ENCODE peak calls at places on chromosomes 7 and 10, in five cellular contexts. P is cardiac muscle cell, N is neural progenitor cell, A is epithelial cell of esophagus, L is AG10803. Q is an unnamed sample.
A peak's percentile ranks its signal among the peaks of the same experiment; 100 is the strongest.

GRCh38 chr10:98296514-98296913 is 28.5 kb upstream of the LOXL4 start:
- DNase-seq in A (peak; percentile 76), N (peak; percentile 37), P (no peak), L (no peak), Q (no peak)

GRCh38 chr10:124323145-124323725 is 95.5 kb downstream of the OAT start:
- DNase-seq in A (peak; percentile 50), L (peak; percentile 18), N (no peak), P (peak; percentile 37), Q (peak; percentile 81)

GRCh38 chr10:22042557-22043326 is 39.2 kb upstream of the DNAJC1 start:
- DNase-seq in A (peak; percentile 23), P (peak; percentile 46), L (no peak), N (peak; percentile 39), Q (no peak)

GRCh38 chr7:10038351-10038750 is 935.3 kb upstream of the PHF14 start:
- DNase-seq in L (no peak), A (no peak), P (no peak), N (no peak), Q (no peak)

GRCh38 chr10:44281662-44282061 is 103.2 kb downstream of the CXCL12 start:
- DNase-seq in L (no peak), N (no peak), A (no peak), P (no peak), Q (peak; percentile 56)

GRCh38 chr7:56447864-56448693 is 331.9 kb upstream of the NUPR2 start:
- DNase-seq in A (no peak), L (no peak), N (no peak), P (no peak), Q (no peak)

GRCh38 chr10:62175256-62175655 is 93.4 kb downstream of the RTKN2 start:
- DNase-seq in N (no peak), L (peak; percentile 16), P (peak; percentile 53), A (no peak), Q (no peak)

GRCh38 chr7:91247497-91247896 is 16.7 kb upstream of the FZD1 start:
- DNase-seq in L (no peak), P (no peak), N (no peak), A (no peak), Q (no peak)

GRCh38 chr7:95316588-95316987 is 7.7 kb downstream of the PON1 start:
- DNase-seq in A (no peak), N (no peak), P (no peak), L (no peak), Q (no peak)

GRCh38 chr7:47588704-47589225 is 6.9 kb upstream of the TNS3 start:
- DNase-seq in P (no peak), L (no peak), N (no peak), A (no peak), Q (no peak)

GRCh38 chr7:81715984-81716588 is 53.8 kb downstream of the HGF start:
- DNase-seq in A (peak; percentile 58), N (peak; percentile 26), L (peak; percentile 21), P (peak; percentile 52), Q (no peak)

GRCh38 chr7:116188-116981 is 76.0 kb upstream of the FAM20C start:
- DNase-seq in N (no peak), A (no peak), L (no peak), P (no peak), Q (peak; percentile 79)

GRCh38 chr10:13928362-13928921 is 341.7 kb downstream of the PRPF18 start:
- DNase-seq in A (no peak), N (no peak), L (no peak), P (no peak), Q (no peak)

GRCh38 chr10:93445097-93445960 is 36.8 kb downstream of the MYOF start:
- DNase-seq in A (peak; percentile 99), P (peak; percentile 99), L (peak; percentile 99), N (peak; percentile 97), Q (no peak)

GRCh38 chr10:131157899-131158298 is 153.6 kb downstream of the TCERG1L start:
- DNase-seq in P (no peak), N (no peak), A (no peak), L (no peak), Q (no peak)

GRCh38 chr7:75617634-75618234 is 121.0 kb downstream of the HIP1 start:
- DNase-seq in N (no peak), A (no peak), P (peak; percentile 89), L (peak; percentile 51), Q (no peak)

GRCh38 chr7:101212014-101212413 is 5.4 kb downstream of the PLOD3 start:
- DNase-seq in A (no peak), L (no peak), N (no peak), P (no peak), Q (no peak)

GRCh38 chr10:6729071-6729773 is 149.1 kb upstream of the PRKCQ start:
- DNase-seq in P (peak; percentile 31), A (peak; percentile 84), L (peak; percentile 92), N (no peak), Q (no peak)

GRCh38 chr10:25867321-25867720 is 66.7 kb upstream of the MYO3A start:
- DNase-seq in P (peak; percentile 69), N (no peak), L (no peak), A (peak; percentile 27), Q (no peak)

GRCh38 chr10:91691255-91691654 is 58.4 kb upstream of the PPP1R3C start:
- DNase-seq in A (peak; percentile 70), P (no peak), L (no peak), N (no peak), Q (no peak)

GRCh38 chr10:100886946-100887345 is 25.8 kb upstream of the SLF2 start:
- DNase-seq in N (no peak), A (no peak), L (no peak), P (peak; percentile 77), Q (no peak)

GRCh38 chr10:52668024-52668423 is 104.6 kb downstream of the MBL2 start:
- DNase-seq in N (no peak), P (no peak), L (peak; percentile 38), A (peak; percentile 13), Q (no peak)

GRCh38 chr10:1109795-1110673 is 53.8 kb downstream of the WDR37 start:
- DNase-seq in A (peak; percentile 91), L (peak; percentile 75), N (peak; percentile 81), P (peak; percentile 86), Q (no peak)

GRCh38 chr10:103661198-103661950 is 167.9 kb downstream of the NEURL1 start:
- DNase-seq in N (peak; percentile 79), L (peak; percentile 95), A (no peak), P (peak; percentile 95), Q (peak; percentile 97)

GRCh38 chr10:113894581-113894980 is 40.1 kb downstream of the NHLRC2 start:
- DNase-seq in P (no peak), A (no peak), L (no peak), N (no peak), Q (no peak)

GRCh38 chr7:92841192-92841591 is 4.8 kb upstream of the CDK6 start:
- DNase-seq in P (no peak), N (no peak), A (no peak), L (no peak), Q (no peak)

GRCh38 chr10:77604063-77604462 is 33.5 kb downstream of the KCNMA1 start:
- DNase-seq in L (no peak), A (no peak), P (no peak), N (no peak), Q (no peak)

GRCh38 chr10:77601488-77601887 is 36.1 kb downstream of the KCNMA1 start:
- DNase-seq in N (no peak), A (no peak), P (no peak), L (peak; percentile 45), Q (no peak)

GRCh38 chr10:77603529-77603927 is 34.1 kb downstream of the KCNMA1 start:
- DNase-seq in L (peak; percentile 12), P (no peak), N (no peak), A (peak; percentile 23), Q (no peak)

GRCh38 chr10:77602913-77603528 is 34.6 kb downstream of the KCNMA1 start:
- DNase-seq in N (no peak), A (no peak), P (no peak), L (peak; percentile 9), Q (no peak)

GRCh38 chr10:77602231-77602912 is 35.2 kb downstream of the KCNMA1 start:
- DNase-seq in P (no peak), N (no peak), A (no peak), L (peak; percentile 28), Q (no peak)
- TF ChIP-seq CTCF in P (no peak), N (peak; percentile 26), A (no peak), L (peak; percentile 24), Q (no peak)

GRCh38 chr7:42074079-42074478 is 162.9 kb downstream of the GLI3 start:
- DNase-seq in N (no peak), P (no peak), A (no peak), L (no peak), Q (no peak)

GRCh38 chr7:42068554-42069280 is 168.3 kb downstream of the GLI3 start:
- DNase-seq in L (no peak), P (no peak), N (peak; percentile 94), A (peak; percentile 32), Q (no peak)

GRCh38 chr7:42070068-42070467 is 166.9 kb downstream of the GLI3 start:
- DNase-seq in P (peak; percentile 64), L (peak; percentile 26), A (peak; percentile 87), N (no peak), Q (no peak)

GRCh38 chr7:42069625-42070024 is 167.4 kb downstream of the GLI3 start:
- DNase-seq in N (no peak), A (no peak), L (no peak), P (peak; percentile 14), Q (no peak)

DNA sequence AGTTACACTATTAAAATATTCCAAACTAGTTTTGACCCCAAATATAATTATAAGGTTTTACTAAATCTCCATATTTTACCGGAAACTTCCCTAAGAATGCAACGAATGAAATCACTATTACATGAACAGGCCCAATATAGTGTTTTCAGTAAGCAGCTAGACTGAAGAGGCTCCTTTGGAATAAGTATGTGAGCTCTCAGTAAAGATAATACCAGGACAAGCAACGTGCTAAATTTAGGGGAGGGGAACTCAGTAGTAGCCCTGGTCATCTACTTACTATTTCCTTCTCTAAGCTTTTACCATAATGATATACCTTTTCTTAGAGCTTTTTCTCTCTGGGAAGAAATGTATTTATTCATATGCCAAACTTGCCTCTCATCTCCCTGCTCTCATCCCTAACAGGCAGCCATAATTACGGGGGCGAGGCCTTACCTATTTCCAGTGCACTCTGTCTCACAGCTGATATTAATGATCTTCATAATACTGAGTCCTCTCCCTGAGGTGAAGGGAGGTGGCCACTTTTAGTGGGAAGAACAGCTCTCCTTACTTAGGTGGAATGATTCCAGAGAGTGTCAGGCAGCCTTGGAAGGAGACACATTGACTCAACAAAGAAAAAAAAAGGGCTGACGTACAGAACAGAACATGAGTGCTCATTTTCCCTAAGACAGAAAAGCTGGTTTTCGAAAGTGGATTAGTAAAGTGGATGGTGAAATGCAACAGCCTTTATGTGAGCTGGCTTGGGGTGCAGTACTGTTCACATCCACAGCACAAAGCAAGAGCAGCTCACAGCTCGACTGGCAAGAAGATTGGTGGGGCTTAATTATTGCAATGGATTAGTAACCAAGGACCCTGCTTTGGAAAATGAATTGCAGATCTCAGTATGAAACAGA is 165.4 kb downstream of the GLI3 start:
- DNase-seq in A (peak; percentile 71), P (peak; percentile 58), N (peak; percentile 52), L (peak; percentile 68), Q (no peak)
- TF ChIP-seq CTCF in A (peak; percentile 65), P (peak; percentile 15), N (peak; percentile 38), L (peak; percentile 47), Q (peak; percentile 19)

GRCh38 chr7:102464577-102465280 is at the start of the genes ALKBH4 and LRWD1:
- DNase-seq in L (peak; percentile 90), A (peak; percentile 91), N (peak; percentile 96), P (peak; percentile 93), Q (no peak)
- TF ChIP-seq CTCF in L (no peak), A (no peak), N (peak; percentile 33), P (peak; percentile 14), Q (peak; percentile 7)

DNA sequence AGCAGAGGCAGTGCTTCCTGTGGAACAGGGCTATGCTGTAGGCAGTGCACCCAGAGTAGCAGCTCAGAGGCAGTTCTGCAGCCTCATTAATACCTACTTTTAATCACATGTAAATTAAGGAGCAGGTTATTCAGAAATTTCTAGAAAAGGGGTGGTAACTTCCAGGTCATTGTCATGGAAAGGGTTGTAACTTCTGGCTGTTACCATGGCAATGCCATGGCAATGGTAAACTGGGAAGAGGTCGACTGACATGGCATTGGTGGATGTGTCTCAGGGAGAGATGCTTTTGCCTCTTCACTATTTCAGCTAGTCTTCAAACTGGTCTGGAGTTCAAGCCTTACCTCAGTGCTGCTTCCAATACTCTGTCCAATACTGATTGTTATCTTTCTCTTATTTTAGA is 29.2 kb downstream of the PRSS58 start:
- DNase-seq in A (no peak), L (no peak), N (no peak), P (no peak), Q (no peak)
- TF ChIP-seq CTCF in A (no peak), L (no peak), N (no peak), P (no peak), Q (no peak)

Q was measured in vagina.